ENCODE peak calls at places on chromosomes 11 and 22, in six cellular contexts. N is naive thymus-derived CD8-positive, alpha-beta T cell; L is AG10803; F is stimulated activated naive CD4-positive, alpha-beta T cell treated with Interleukin-2 at 50 U/mL for 16 hours; O is GOT3; T is transverse colon. D is an unnamed sample.
A peak's percentile ranks its signal among the peaks of the same experiment; 100 is the strongest.

GRCh38 chr22:35206889-35207288 is 50.4 kb upstream of the HMGXB4 start:
- DNase-seq in N (no peak), L (no peak), F (no peak), O (no peak), T (no peak), D (no peak)

GRCh38 chr22:26646158-26646557 is 11.2 kb upstream of the MIAT start:
- DNase-seq in N (no peak), L (peak; percentile 54), F (no peak), O (no peak), T (no peak), D (no peak)

GRCh38 chr22:41217553-41218157 is 12.5 kb downstream of the L3MBTL2 start:
- DNase-seq in N (peak; percentile 16), L (peak; percentile 87), F (peak; percentile 27), O (no peak), T (peak; percentile 56), D (no peak)

GRCh38 chr11:114059984-114060401 is 482 bp downstream of the ZBTB16 start:
- DNase-seq in N (no peak), L (no peak), F (peak; percentile 13), O (no peak), T (peak; percentile 49), D (no peak)

GRCh38 chr11:86066606-86067229 is 2.2 kb downstream of the PICALM start:
- DNase-seq in N (no peak), L (no peak), F (no peak), O (no peak), T (no peak), D (no peak)

GRCh38 chr11:69721061-69721460 is 17.2 kb upstream of the FGF19 start:
- DNase-seq in N (no peak), L (no peak), F (no peak), O (no peak), T (no peak), D (no peak)

GRCh38 chr11:66268953-66269906 is 791 bp downstream of the RAB1B start:
- DNase-seq in N (no peak), L (peak; percentile 54), F (no peak), O (no peak), T (no peak), D (no peak)

GRCh38 chr11:126112547-126112946 is 49.9 kb upstream of the CDON start:
- DNase-seq in N (no peak), L (peak; percentile 95), F (no peak), O (no peak), T (no peak), D (no peak)

GRCh38 chr22:48944756-48945620 is 882.7 kb downstream of the BRD1 start:
- DNase-seq in N (no peak), L (no peak), F (no peak), O (no peak), T (peak; percentile 3), D (no peak)

GRCh38 chr11:31450841-31451240 is 58.6 kb downstream of the IMMP1L start:
- DNase-seq in N (no peak), L (no peak), F (no peak), O (no peak), T (no peak), D (no peak)

D was measured in cerebellar nuclear complex.